ENCODE peak calls at places on chromosomes 11 and 22, in ten cellular contexts. Y is GDM1; N is stimulated activated effector memory CD8-positive, alpha-beta T cell treated with anti-CD3 and anti-CD28 coated beads, Interleukin-12 subunit alpha, Interleukin-12 subunit beta, amount 100 ng/mL, for 72 hours; H is left colon; X is mucosa of gallbladder; U is HAP-1; M is brain microvascular endothelial cell; J is HCT116; B is posterior cingulate gyrus; Q is NCI-H1930. C is an unnamed sample.

GRCh38 chr11:110948112-110948511 is 235.9 kb upstream of the ARHGAP20 start:
- DNase-seq in U (no peak), Y (no peak), J (no peak), Q (no peak), B (no peak), N (no peak), M (no peak), X (no peak), H (no peak), C (no peak)

GRCh38 chr11:44308256-44308922 is 1.6 kb downstream of the ALX4 start:
- DNase-seq in B (no peak), Y (no peak), J (no peak), M (no peak), H (no peak), X (no peak), N (no peak), U (no peak), Q (no peak), C (no peak)

GRCh38 chr22:39932918-39933649 is 27.1 kb upstream of the TMA7B start:
- DNase-seq in Y (peak), N (peak), H (peak), B (no peak), M (no peak), X (no peak), Q (no peak), J (peak), U (peak), C (no peak)

GRCh38 chr11:8758619-8759169 is 76.1 kb downstream of the RPL27A start:
- DNase-seq in B (no peak), Y (no peak), X (no peak), H (no peak), Q (no peak), J (no peak), N (no peak), U (no peak), M (no peak), C (no peak)

GRCh38 chr11:65868907-65869306 is 3.7 kb downstream of the EFEMP2 start:
- DNase-seq in J (no peak), H (no peak), X (no peak), B (no peak), U (no peak), Q (no peak), M (no peak), Y (no peak), N (no peak), C (no peak)

GRCh38 chr11:132114185-132114584 is 743.8 kb downstream of the NTM start:
- DNase-seq in Y (peak), J (no peak), H (peak), N (no peak), X (no peak), Q (peak), U (no peak), M (no peak), B (peak), C (no peak)

GRCh38 chr11:77085652-77086051 is 17.0 kb upstream of the OMP start:
- DNase-seq in J (no peak), N (no peak), H (peak), Q (no peak), Y (no peak), M (no peak), B (no peak), X (no peak), U (no peak), C (no peak)

GRCh38 chr11:2293396-2294339 is 8.1 kb downstream of the C11orf21 start:
- DNase-seq in B (no peak), X (peak), H (peak), Q (no peak), U (peak), N (peak), Y (no peak), J (no peak), M (no peak), C (no peak)

GRCh38 chr22:49787861-49788260 is 39.8 kb downstream of the BRD1 start:
- DNase-seq in B (no peak), H (no peak), Q (no peak), U (no peak), Y (no peak), N (no peak), J (no peak), M (no peak), X (no peak), C (no peak)

C was measured in stimulated activated naive B cell treated with anti-CD40 and anti-IgM and Interleukin-4, amounts not matched to agents 10 μg/mL and 1 μg/mL and 100 μg/mL, for 72 hours.